ENCODE peak calls at places on chromosomes 6 and 20, in seven cellular contexts. One of them, this sample, is unnamed. For H3K4me1, the result is how much of the 10 kb centered on the place peaks cover.

GRCh38 chr20:41746635-41747034 is 128.5 kb upstream of the CHD6 start:
- DNase-seq in MM.1S: no peak
- DNase-seq in fibroblast of lung: no peak
- DNase-seq in GM23248: no peak
- DNase-seq in astrocyte: no peak
- DNase-seq in neural progenitor cell: no peak
- DNase-seq in endodermal cell: no peak
- DNase-seq in this sample: no peak

GRCh38 chr6:142942805-142943227 is 2.2 kb downstream of the HIVEP2 start:
- DNase-seq in GM23248: peak
- DNase-seq in astrocyte: peak
- DNase-seq in fibroblast of lung: peak
- DNase-seq in neural progenitor cell: no peak
- DNase-seq in endodermal cell: no peak
- DNase-seq in MM.1S: peak
- DNase-seq in this sample: no peak

GRCh38 chr20:9270831-9271230 is 201.9 kb downstream of the PLCB4 start:
- DNase-seq in GM23248: peak
- DNase-seq in neural progenitor cell: no peak
- DNase-seq in fibroblast of lung: peak
- DNase-seq in astrocyte: peak
- DNase-seq in endodermal cell: no peak
- DNase-seq in MM.1S: no peak
- DNase-seq in this sample: no peak

GRCh38 chr6:105326838-105327745 is 75.8 kb downstream of the PREP start:
- DNase-seq in endodermal cell: no peak
- DNase-seq in astrocyte: peak
- DNase-seq in neural progenitor cell: no peak
- DNase-seq in fibroblast of lung: peak
- DNase-seq in MM.1S: no peak
- DNase-seq in GM23248: peak
- DNase-seq in this sample: no peak

GRCh38 chr6:86936834-86937218 is 502 bp upstream of the HTR1E start:
- DNase-seq in neural progenitor cell: peak
- DNase-seq in GM23248: no peak
- DNase-seq in fibroblast of lung: no peak
- DNase-seq in MM.1S: no peak
- DNase-seq in endodermal cell: no peak
- DNase-seq in astrocyte: no peak
- DNase-seq in this sample: no peak

GRCh38 chr6:108127826-108128225 is 38.0 kb upstream of the NR2E1 start:
- DNase-seq in MM.1S: no peak
- DNase-seq in GM23248: peak
- DNase-seq in endodermal cell: no peak
- DNase-seq in neural progenitor cell: no peak
- DNase-seq in astrocyte: no peak
- DNase-seq in fibroblast of lung: no peak
- DNase-seq in this sample: no peak

GRCh38 chr6:137736048-137736846 is 130.8 kb upstream of the TNFAIP3 start:
- DNase-seq in fibroblast of lung: no peak
- DNase-seq in neural progenitor cell: no peak
- DNase-seq in GM23248: no peak
- DNase-seq in endodermal cell: no peak
- DNase-seq in MM.1S: peak
- DNase-seq in astrocyte: peak
- DNase-seq in this sample: no peak

GRCh38 chr6:143542915-143543314 is 31.4 kb upstream of the FUCA2 start:
- DNase-seq in astrocyte: no peak
- DNase-seq in GM23248: peak
- DNase-seq in endodermal cell: no peak
- DNase-seq in MM.1S: no peak
- DNase-seq in neural progenitor cell: no peak
- DNase-seq in fibroblast of lung: no peak
- DNase-seq in this sample: no peak

GRCh38 chr20:62916703-62917476 is 9.4 kb downstream of the DIDO1 start:
- DNase-seq in endodermal cell: no peak
- DNase-seq in astrocyte: no peak
- DNase-seq in MM.1S: no peak
- DNase-seq in fibroblast of lung: no peak
- DNase-seq in neural progenitor cell: no peak
- DNase-seq in GM23248: no peak
- DNase-seq in this sample: no peak

GRCh38 chr20:62917720-62918119 is 8.6 kb downstream of the DIDO1 start:
- DNase-seq in endodermal cell: no peak
- DNase-seq in fibroblast of lung: no peak
- DNase-seq in GM23248: no peak
- DNase-seq in astrocyte: no peak
- DNase-seq in MM.1S: no peak
- DNase-seq in neural progenitor cell: no peak
- DNase-seq in this sample: no peak

GRCh38 chr20:62920039-62920645 is 6.2 kb downstream of the DIDO1 start:
- DNase-seq in astrocyte: no peak
- DNase-seq in neural progenitor cell: no peak
- DNase-seq in fibroblast of lung: no peak
- DNase-seq in GM23248: no peak
- DNase-seq in endodermal cell: peak
- DNase-seq in MM.1S: no peak
- DNase-seq in this sample: no peak

GRCh38 chr20:62918137-62918536 is 8.2 kb downstream of the DIDO1 start:
- DNase-seq in astrocyte: no peak
- DNase-seq in MM.1S: no peak
- DNase-seq in GM23248: no peak
- DNase-seq in endodermal cell: no peak
- DNase-seq in neural progenitor cell: no peak
- DNase-seq in fibroblast of lung: no peak
- DNase-seq in this sample: no peak

DNA sequence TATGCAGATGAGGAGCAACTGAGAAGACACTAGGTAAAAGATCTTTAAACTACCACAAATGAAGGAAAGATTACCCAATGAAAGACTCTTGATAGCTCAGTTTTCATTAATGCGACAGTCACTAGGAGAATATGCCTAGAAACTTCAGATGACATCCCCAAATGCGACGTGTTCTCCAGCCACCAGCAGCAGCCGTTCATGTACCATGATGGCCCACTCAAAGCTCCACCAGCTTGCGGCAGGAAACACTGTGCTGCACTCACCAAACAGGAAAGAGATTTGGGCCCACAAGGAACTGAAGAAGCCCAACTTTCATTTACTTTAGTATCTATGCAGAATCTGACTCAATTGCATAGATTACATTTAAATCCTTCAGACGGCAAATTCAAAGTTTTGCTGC is 7.5 kb downstream of the DIDO1 start:
- DNase-seq in GM23248: no peak
- DNase-seq in fibroblast of lung: no peak
- DNase-seq in MM.1S: no peak
- DNase-seq in neural progenitor cell: no peak
- DNase-seq in astrocyte: no peak
- DNase-seq in endodermal cell: no peak
- DNase-seq in this sample: no peak
- H3K4me1 ChIP-seq in GM23248: under half
- H3K4me1 ChIP-seq in fibroblast of lung: under half
- H3K4me1 ChIP-seq in MM.1S: under half
- H3K4me1 ChIP-seq in neural progenitor cell: half or more
- H3K4me1 ChIP-seq in astrocyte: under half
- H3K4me1 ChIP-seq in endodermal cell: under half
- H3K4me1 ChIP-seq in this sample: under half

GRCh38 chr6:14713008-14713452 is 532.8 kb upstream of the JARID2 start:
- DNase-seq in MM.1S: no peak
- DNase-seq in neural progenitor cell: no peak
- DNase-seq in GM23248: peak
- DNase-seq in endodermal cell: no peak
- DNase-seq in astrocyte: peak
- DNase-seq in fibroblast of lung: peak
- DNase-seq in this sample: no peak

GRCh38 chr6:14711056-14711703 is 534.7 kb upstream of the JARID2 start:
- DNase-seq in endodermal cell: peak
- DNase-seq in GM23248: peak
- DNase-seq in fibroblast of lung: peak
- DNase-seq in neural progenitor cell: peak
- DNase-seq in MM.1S: peak
- DNase-seq in astrocyte: peak
- DNase-seq in this sample: no peak

GRCh38 chr6:14713966-14714631 is 531.8 kb upstream of the JARID2 start:
- DNase-seq in neural progenitor cell: no peak
- DNase-seq in endodermal cell: no peak
- DNase-seq in astrocyte: no peak
- DNase-seq in GM23248: no peak
- DNase-seq in MM.1S: no peak
- DNase-seq in fibroblast of lung: no peak
- DNase-seq in this sample: no peak

GRCh38 chr6:14711704-14712397 is 534.0 kb upstream of the JARID2 start:
- DNase-seq in GM23248: no peak
- DNase-seq in endodermal cell: no peak
- DNase-seq in fibroblast of lung: no peak
- DNase-seq in neural progenitor cell: no peak
- DNase-seq in astrocyte: no peak
- DNase-seq in MM.1S: no peak
- DNase-seq in this sample: no peak

DNA sequence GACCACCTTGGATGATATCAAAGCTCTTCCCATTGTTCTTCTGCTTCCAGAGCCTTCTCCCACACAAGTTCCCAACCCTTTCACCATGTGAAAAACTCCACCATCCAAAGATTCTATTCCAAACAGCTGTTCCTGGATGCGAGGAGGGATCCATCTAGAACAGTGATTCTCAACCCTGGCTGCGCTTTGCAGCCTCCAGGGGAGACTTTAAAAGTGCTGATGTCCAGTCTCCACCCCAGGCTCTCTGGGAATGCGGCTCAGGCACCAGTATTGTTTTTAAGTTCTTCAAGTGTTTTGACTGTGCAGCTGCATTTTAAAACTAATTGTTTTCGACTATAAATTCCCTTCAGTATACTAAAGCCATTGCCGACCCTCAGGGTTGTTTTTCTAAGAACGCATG is 532.3 kb upstream of the JARID2 start:
- DNase-seq in neural progenitor cell: no peak
- DNase-seq in MM.1S: no peak
- DNase-seq in astrocyte: no peak
- DNase-seq in GM23248: peak
- DNase-seq in endodermal cell: no peak
- DNase-seq in fibroblast of lung: no peak
- DNase-seq in this sample: no peak
- H3K9ac ChIP-seq in neural progenitor cell: no peak
- H3K9ac ChIP-seq in MM.1S: no peak
- H3K9ac ChIP-seq in astrocyte: peak
- H3K9ac ChIP-seq in GM23248: peak
- H3K9ac ChIP-seq in endodermal cell: no peak
- H3K9ac ChIP-seq in fibroblast of lung: peak
- H3K9ac ChIP-seq in this sample: no peak

DNA sequence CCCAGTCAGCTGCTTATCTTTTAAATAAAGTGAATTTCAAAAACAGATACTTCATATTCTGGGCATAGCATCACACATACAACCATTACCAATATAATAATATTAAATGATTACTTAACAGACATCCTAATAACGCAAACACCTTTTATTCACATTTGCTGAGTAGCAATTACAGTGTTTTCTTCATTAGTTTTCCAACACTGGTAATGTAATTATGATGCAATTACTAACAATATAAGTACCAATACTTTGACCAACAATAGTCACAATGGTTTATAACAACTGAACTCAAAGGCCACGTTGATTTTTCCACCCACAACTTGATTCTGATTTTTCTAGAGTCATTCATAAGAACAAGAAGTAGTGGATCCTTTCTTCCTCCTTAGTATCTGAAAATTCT is 104.1 kb downstream of the MYB start:
- DNase-seq in neural progenitor cell: no peak
- DNase-seq in fibroblast of lung: no peak
- DNase-seq in GM23248: no peak
- DNase-seq in astrocyte: no peak
- DNase-seq in MM.1S: no peak
- DNase-seq in endodermal cell: no peak
- DNase-seq in this sample: no peak
- H3K27ac ChIP-seq in neural progenitor cell: no peak
- H3K27ac ChIP-seq in fibroblast of lung: no peak
- H3K27ac ChIP-seq in GM23248: no peak
- H3K27ac ChIP-seq in astrocyte: no peak
- H3K27ac ChIP-seq in MM.1S: no peak
- H3K27ac ChIP-seq in endodermal cell: no peak
- H3K27ac ChIP-seq in this sample: no peak

DNA sequence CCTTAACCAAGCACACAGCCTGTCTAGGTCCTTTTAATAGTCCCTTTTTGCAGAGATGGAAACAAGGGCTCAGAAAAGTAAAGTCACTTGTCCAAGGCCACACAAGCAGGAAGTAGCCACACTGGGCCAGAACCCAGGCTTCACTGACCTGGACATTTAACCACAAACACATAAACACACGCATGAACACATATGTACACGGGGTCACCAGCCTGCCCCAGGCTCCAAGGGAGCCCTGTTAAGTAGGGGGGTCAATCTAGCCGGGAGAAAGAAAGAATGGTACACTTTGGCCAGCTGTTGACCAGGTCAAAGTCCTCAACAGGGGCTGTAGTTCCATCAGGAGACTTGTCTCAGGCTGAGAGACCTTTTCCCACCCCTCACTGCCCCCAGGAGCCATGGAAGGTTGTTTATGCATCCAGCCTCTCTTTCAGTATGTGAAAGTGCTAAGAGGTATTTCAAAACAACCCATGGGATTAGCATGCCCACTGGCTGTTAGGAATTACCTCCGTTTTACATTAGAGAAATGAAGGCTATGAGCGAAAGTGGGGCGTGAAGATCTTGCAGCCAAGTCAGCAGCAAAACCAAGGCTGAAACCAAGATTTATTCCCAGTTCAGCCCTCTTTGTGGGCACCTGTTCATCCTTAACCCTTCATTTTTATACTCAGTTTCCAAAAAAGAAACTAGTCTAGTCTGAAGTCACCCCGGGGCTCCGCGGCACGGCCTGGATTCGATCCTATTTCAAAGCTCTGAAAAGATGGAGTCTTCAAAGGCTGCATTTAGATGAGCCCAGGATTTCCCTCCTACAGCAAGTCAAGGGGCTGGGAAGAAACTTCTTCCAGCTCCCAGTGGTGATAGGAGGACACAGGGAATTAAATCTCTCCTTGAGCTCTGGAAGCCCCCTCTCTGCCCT is 9.8 kb downstream of the SDC4 start:
- DNase-seq in GM23248: peak
- DNase-seq in neural progenitor cell: no peak
- DNase-seq in MM.1S: no peak
- DNase-seq in fibroblast of lung: peak
- DNase-seq in endodermal cell: no peak
- DNase-seq in astrocyte: no peak
- DNase-seq in this sample: no peak
- H3K4me1 ChIP-seq in GM23248: half or more
- H3K4me1 ChIP-seq in neural progenitor cell: half or more
- H3K4me1 ChIP-seq in MM.1S: under half
- H3K4me1 ChIP-seq in fibroblast of lung: half or more
- H3K4me1 ChIP-seq in endodermal cell: under half
- H3K4me1 ChIP-seq in astrocyte: half or more
- H3K4me1 ChIP-seq in this sample: half or more

This sample was measured in kidney.